ENCODE peak calls at places on chromosomes 13 and 19, in ten cellular contexts. One of them, this sample, is unnamed.

GRCh38 chr13:76884167-76884566 is 2.0 kb downstream of the KCTD12 start:
- DNase-seq in stimulated activated naive B cell treated with anti-CD40 and anti-IgM and Interleukin-4, amounts not matched to agents 10 μg/mL and 1 μg/mL and 100 μg/mL, for 72 hours: no peak
- DNase-seq in WTC11: peak; percentile 59
- DNase-seq in GM20000: no peak
- DNase-seq in T-cell: peak; percentile 15
- DNase-seq in OCI-LY7: no peak
- DNase-seq in BJ: no peak
- DNase-seq in retinal pigment epithelial cell: no peak
- DNase-seq in T follicular helper cell: no peak
- DNase-seq in foreskin melanocyte: no peak
- DNase-seq in this sample: no peak

GRCh38 chr19:17333611-17334413 is 843 bp downstream of the ANO8 start:
- DNase-seq in retinal pigment epithelial cell: no peak
- DNase-seq in WTC11: peak; percentile 61
- DNase-seq in BJ: no peak
- DNase-seq in T follicular helper cell: peak; percentile 57
- DNase-seq in foreskin melanocyte: no peak
- DNase-seq in GM20000: peak; percentile 74
- DNase-seq in stimulated activated naive B cell treated with anti-CD40 and anti-IgM and Interleukin-4, amounts not matched to agents 10 μg/mL and 1 μg/mL and 100 μg/mL, for 72 hours: peak; percentile 52
- DNase-seq in T-cell: peak; percentile 65
- DNase-seq in OCI-LY7: peak; percentile 47
- DNase-seq in this sample: peak; percentile 50

GRCh38 chr19:46602392-46603194 is 1.5 kb downstream of the CALM3 start:
- DNase-seq in stimulated activated naive B cell treated with anti-CD40 and anti-IgM and Interleukin-4, amounts not matched to agents 10 μg/mL and 1 μg/mL and 100 μg/mL, for 72 hours: no peak
- DNase-seq in WTC11: no peak
- DNase-seq in T follicular helper cell: no peak
- DNase-seq in foreskin melanocyte: no peak
- DNase-seq in retinal pigment epithelial cell: no peak
- DNase-seq in BJ: no peak
- DNase-seq in GM20000: peak; percentile 7
- DNase-seq in T-cell: no peak
- DNase-seq in OCI-LY7: no peak
- DNase-seq in this sample: no peak

GRCh38 chr19:49506575-49507105 is 5.8 kb upstream of the FCGRT start:
- DNase-seq in OCI-LY7: peak; percentile 78
- DNase-seq in BJ: no peak
- DNase-seq in stimulated activated naive B cell treated with anti-CD40 and anti-IgM and Interleukin-4, amounts not matched to agents 10 μg/mL and 1 μg/mL and 100 μg/mL, for 72 hours: no peak
- DNase-seq in GM20000: peak; percentile 84
- DNase-seq in T follicular helper cell: peak; percentile 69
- DNase-seq in retinal pigment epithelial cell: no peak
- DNase-seq in WTC11: peak; percentile 89
- DNase-seq in foreskin melanocyte: no peak
- DNase-seq in T-cell: peak; percentile 76
- DNase-seq in this sample: peak; percentile 63

GRCh38 chr13:112513761-112514160 is 74.2 kb downstream of the TUBGCP3 start:
- DNase-seq in BJ: no peak
- DNase-seq in T follicular helper cell: no peak
- DNase-seq in T-cell: no peak
- DNase-seq in foreskin melanocyte: no peak
- DNase-seq in retinal pigment epithelial cell: no peak
- DNase-seq in WTC11: no peak
- DNase-seq in OCI-LY7: no peak
- DNase-seq in stimulated activated naive B cell treated with anti-CD40 and anti-IgM and Interleukin-4, amounts not matched to agents 10 μg/mL and 1 μg/mL and 100 μg/mL, for 72 hours: no peak
- DNase-seq in GM20000: no peak
- DNase-seq in this sample: no peak

GRCh38 chr13:22168437-22168836 is 497.6 kb downstream of the FGF9 start:
- DNase-seq in BJ: no peak
- DNase-seq in stimulated activated naive B cell treated with anti-CD40 and anti-IgM and Interleukin-4, amounts not matched to agents 10 μg/mL and 1 μg/mL and 100 μg/mL, for 72 hours: no peak
- DNase-seq in OCI-LY7: no peak
- DNase-seq in WTC11: no peak
- DNase-seq in GM20000: no peak
- DNase-seq in foreskin melanocyte: no peak
- DNase-seq in T-cell: no peak
- DNase-seq in retinal pigment epithelial cell: no peak
- DNase-seq in T follicular helper cell: no peak
- DNase-seq in this sample: no peak

GRCh38 chr19:18379803-18380747 is 5.9 kb upstream of the GDF15 start:
- DNase-seq in foreskin melanocyte: no peak
- DNase-seq in WTC11: peak; percentile 27
- DNase-seq in T-cell: no peak
- DNase-seq in stimulated activated naive B cell treated with anti-CD40 and anti-IgM and Interleukin-4, amounts not matched to agents 10 μg/mL and 1 μg/mL and 100 μg/mL, for 72 hours: no peak
- DNase-seq in OCI-LY7: no peak
- DNase-seq in T follicular helper cell: no peak
- DNase-seq in retinal pigment epithelial cell: no peak
- DNase-seq in BJ: peak; percentile 87
- DNase-seq in GM20000: no peak
- DNase-seq in this sample: no peak

GRCh38 chr13:31997641-31998040 is 33.9 kb upstream of the FRY start:
- DNase-seq in retinal pigment epithelial cell: no peak
- DNase-seq in T-cell: no peak
- DNase-seq in T follicular helper cell: no peak
- DNase-seq in foreskin melanocyte: no peak
- DNase-seq in OCI-LY7: no peak
- DNase-seq in WTC11: no peak
- DNase-seq in GM20000: no peak
- DNase-seq in stimulated activated naive B cell treated with anti-CD40 and anti-IgM and Interleukin-4, amounts not matched to agents 10 μg/mL and 1 μg/mL and 100 μg/mL, for 72 hours: no peak
- DNase-seq in BJ: no peak
- DNase-seq in this sample: no peak

GRCh38 chr19:49954092-49954825 is 6.7 kb downstream of the SIGLEC11 start:
- DNase-seq in T follicular helper cell: no peak
- DNase-seq in BJ: no peak
- DNase-seq in OCI-LY7: no peak
- DNase-seq in GM20000: no peak
- DNase-seq in WTC11: no peak
- DNase-seq in retinal pigment epithelial cell: no peak
- DNase-seq in foreskin melanocyte: no peak
- DNase-seq in T-cell: no peak
- DNase-seq in stimulated activated naive B cell treated with anti-CD40 and anti-IgM and Interleukin-4, amounts not matched to agents 10 μg/mL and 1 μg/mL and 100 μg/mL, for 72 hours: no peak
- DNase-seq in this sample: no peak

GRCh38 chr19:9875796-9876195 is 40.7 kb downstream of the PIN1 start:
- DNase-seq in T follicular helper cell: no peak
- DNase-seq in foreskin melanocyte: no peak
- DNase-seq in T-cell: no peak
- DNase-seq in OCI-LY7: no peak
- DNase-seq in BJ: no peak
- DNase-seq in stimulated activated naive B cell treated with anti-CD40 and anti-IgM and Interleukin-4, amounts not matched to agents 10 μg/mL and 1 μg/mL and 100 μg/mL, for 72 hours: no peak
- DNase-seq in WTC11: no peak
- DNase-seq in GM20000: no peak
- DNase-seq in retinal pigment epithelial cell: no peak
- DNase-seq in this sample: no peak

GRCh38 chr19:16315825-16316505 is 8.7 kb upstream of the KLF2 start:
- DNase-seq in WTC11: no peak
- DNase-seq in OCI-LY7: no peak
- DNase-seq in GM20000: no peak
- DNase-seq in T follicular helper cell: no peak
- DNase-seq in stimulated activated naive B cell treated with anti-CD40 and anti-IgM and Interleukin-4, amounts not matched to agents 10 μg/mL and 1 μg/mL and 100 μg/mL, for 72 hours: no peak
- DNase-seq in BJ: peak; percentile 97
- DNase-seq in foreskin melanocyte: no peak
- DNase-seq in T-cell: no peak
- DNase-seq in retinal pigment epithelial cell: peak; percentile 81
- DNase-seq in this sample: no peak

GRCh38 chr13:90445179-90445578 is 902.3 kb upstream of the MIR17HG start:
- DNase-seq in foreskin melanocyte: peak; percentile 57
- DNase-seq in OCI-LY7: no peak
- DNase-seq in retinal pigment epithelial cell: peak; percentile 95
- DNase-seq in T-cell: no peak
- DNase-seq in GM20000: no peak
- DNase-seq in stimulated activated naive B cell treated with anti-CD40 and anti-IgM and Interleukin-4, amounts not matched to agents 10 μg/mL and 1 μg/mL and 100 μg/mL, for 72 hours: no peak
- DNase-seq in BJ: peak; percentile 83
- DNase-seq in WTC11: no peak
- DNase-seq in T follicular helper cell: no peak
- DNase-seq in this sample: no peak

GRCh38 chr19:41928754-41929535 is 696 bp upstream of the ERFL start:
- DNase-seq in T-cell: no peak
- DNase-seq in T follicular helper cell: no peak
- DNase-seq in foreskin melanocyte: no peak
- DNase-seq in OCI-LY7: peak; percentile 62
- DNase-seq in stimulated activated naive B cell treated with anti-CD40 and anti-IgM and Interleukin-4, amounts not matched to agents 10 μg/mL and 1 μg/mL and 100 μg/mL, for 72 hours: no peak
- DNase-seq in BJ: no peak
- DNase-seq in retinal pigment epithelial cell: no peak
- DNase-seq in GM20000: no peak
- DNase-seq in WTC11: no peak
- DNase-seq in this sample: no peak

GRCh38 chr19:12364391-12365093 is 941 bp downstream of the ZNF442 start:
- DNase-seq in WTC11: peak; percentile 15
- DNase-seq in GM20000: peak; percentile 56
- DNase-seq in BJ: no peak
- DNase-seq in T-cell: peak; percentile 1
- DNase-seq in stimulated activated naive B cell treated with anti-CD40 and anti-IgM and Interleukin-4, amounts not matched to agents 10 μg/mL and 1 μg/mL and 100 μg/mL, for 72 hours: no peak
- DNase-seq in T follicular helper cell: no peak
- DNase-seq in OCI-LY7: no peak
- DNase-seq in retinal pigment epithelial cell: no peak
- DNase-seq in foreskin melanocyte: no peak
- DNase-seq in this sample: no peak

GRCh38 chr13:103195762-103196161 is 129.5 kb upstream of the SLC10A2 start:
- DNase-seq in T follicular helper cell: no peak
- DNase-seq in OCI-LY7: no peak
- DNase-seq in retinal pigment epithelial cell: no peak
- DNase-seq in foreskin melanocyte: no peak
- DNase-seq in WTC11: no peak
- DNase-seq in T-cell: no peak
- DNase-seq in BJ: no peak
- DNase-seq in stimulated activated naive B cell treated with anti-CD40 and anti-IgM and Interleukin-4, amounts not matched to agents 10 μg/mL and 1 μg/mL and 100 μg/mL, for 72 hours: no peak
- DNase-seq in GM20000: no peak
- DNase-seq in this sample: no peak

GRCh38 chr13:95643814-95644598 is 500 bp downstream of the DZIP1 start:
- DNase-seq in OCI-LY7: no peak
- DNase-seq in BJ: no peak
- DNase-seq in WTC11: peak; percentile 56
- DNase-seq in T follicular helper cell: no peak
- DNase-seq in GM20000: no peak
- DNase-seq in stimulated activated naive B cell treated with anti-CD40 and anti-IgM and Interleukin-4, amounts not matched to agents 10 μg/mL and 1 μg/mL and 100 μg/mL, for 72 hours: peak; percentile 8
- DNase-seq in retinal pigment epithelial cell: peak; percentile 5
- DNase-seq in foreskin melanocyte: peak; percentile 48
- DNase-seq in T-cell: no peak
- DNase-seq in this sample: no peak

GRCh38 chr19:57302727-57303401 is 17.4 kb upstream of the ZNF543 start:
- DNase-seq in T follicular helper cell: no peak
- DNase-seq in T-cell: no peak
- DNase-seq in stimulated activated naive B cell treated with anti-CD40 and anti-IgM and Interleukin-4, amounts not matched to agents 10 μg/mL and 1 μg/mL and 100 μg/mL, for 72 hours: no peak
- DNase-seq in BJ: no peak
- DNase-seq in retinal pigment epithelial cell: no peak
- DNase-seq in OCI-LY7: no peak
- DNase-seq in foreskin melanocyte: no peak
- DNase-seq in WTC11: peak; percentile 24
- DNase-seq in GM20000: no peak
- DNase-seq in this sample: no peak

This sample was measured in natural killer cell.